ENCODE peak calls at places on chromosome 15, in eight cellular contexts. N, U, E, V, Q, S, H and Z are unnamed samples.

GRCh38 chr15:74616020-74616939 is 644 bp downstream of the CLK3 start:
- DNase-seq in E (peak), S (peak), N (no peak), H (peak), U (peak), V (peak), Q (peak), Z (peak)

GRCh38 chr15:74259324-74259712 is 23.2 kb downstream of the CCDC33 start:
- DNase-seq in E (no peak), Q (no peak), U (no peak), V (no peak), H (no peak), S (no peak), N (no peak), Z (no peak)

GRCh38 chr15:29857196-29857595 is 34.9 kb upstream of the TJP1 start:
- DNase-seq in H (no peak), S (no peak), U (no peak), V (no peak), N (no peak), Q (no peak), E (no peak), Z (no peak)

GRCh38 chr15:80452166-80452565 is 48.0 kb downstream of the ARNT2 start:
- DNase-seq in Q (no peak), N (no peak), U (no peak), E (no peak), H (no peak), V (no peak), S (no peak), Z (no peak)

GRCh38 chr15:75130597-75131268 is 70.9 kb upstream of the C15orf39 start:
- DNase-seq in E (no peak), H (no peak), S (no peak), V (no peak), U (peak), Q (peak), N (no peak), Z (peak)

GRCh38 chr15:63465104-63465503 is 39.3 kb upstream of the USP3 start:
- DNase-seq in H (no peak), N (no peak), S (no peak), V (no peak), Q (no peak), E (no peak), U (no peak), Z (no peak)

GRCh38 chr15:74525946-74526345 is 15.1 kb upstream of the ARID3B start:
- DNase-seq in Q (no peak), E (no peak), V (no peak), S (no peak), U (no peak), N (no peak), H (no peak), Z (no peak)

GRCh38 chr15:70314018-70314354 is 216.3 kb upstream of the TLE3 start:
- DNase-seq in N (no peak), V (no peak), S (no peak), U (no peak), E (no peak), Q (no peak), H (no peak), Z (no peak)

GRCh38 chr15:55343168-55343567 is 24.1 kb downstream of the PIGB start:
- DNase-seq in S (no peak), Q (no peak), U (no peak), H (no peak), V (no peak), E (no peak), N (no peak), Z (no peak)

GRCh38 chr15:63407612-63408011 is 26.0 kb upstream of the CA12 start:
- DNase-seq in N (no peak), U (no peak), E (no peak), H (no peak), Q (no peak), V (no peak), S (no peak), Z (no peak)

GRCh38 chr15:81897011-81897677 is 148.7 kb downstream of the MEX3B start:
- DNase-seq in S (no peak), N (no peak), E (no peak), V (no peak), H (no peak), U (no peak), Q (no peak), Z (no peak)

GRCh38 chr15:59473226-59473625 is 35.2 kb downstream of the FAM81A start:
- DNase-seq in S (no peak), H (no peak), Q (no peak), V (no peak), E (no peak), U (no peak), N (no peak), Z (no peak)

GRCh38 chr15:90463381-90463780 is 66.3 kb upstream of the CRTC3 start:
- DNase-seq in E (no peak), V (no peak), U (no peak), N (no peak), Q (peak), H (no peak), S (no peak), Z (peak)

GRCh38 chr15:23372284-23372683 is 17.7 kb downstream of the GOLGA8S start:
- DNase-seq in H (no peak), E (no peak), S (no peak), Q (no peak), V (no peak), U (no peak), N (no peak), Z (no peak)

GRCh38 chr15:34365836-34366235 is 1.2 kb downstream of the LPCAT4 start:
- DNase-seq in U (no peak), V (no peak), S (no peak), N (no peak), Q (peak), H (no peak), E (no peak), Z (no peak)

GRCh38 chr15:74265046-74265639 is 29.0 kb downstream of the CCDC33 start:
- DNase-seq in V (peak), Q (peak), S (peak), N (peak), H (no peak), E (peak), U (no peak), Z (no peak)

GRCh38 chr15:81962438-81962837 is 83.4 kb downstream of the MEX3B start:
- DNase-seq in Q (no peak), S (no peak), U (no peak), H (no peak), N (no peak), V (no peak), E (no peak), Z (no peak)

GRCh38 chr15:60840703-60841411 is 361.9 kb upstream of the ICE2 start:
- DNase-seq in H (no peak), N (no peak), S (no peak), Q (no peak), U (no peak), E (no peak), V (no peak), Z (no peak)

GRCh38 chr15:61393949-61394348 is 164.8 kb upstream of the RORA start:
- DNase-seq in N (no peak), H (no peak), S (no peak), Q (peak), V (no peak), U (no peak), E (no peak), Z (peak)

GRCh38 chr15:29262738-29263137 is 6.9 kb downstream of the NSMCE3 start:
- DNase-seq in S (no peak), Q (no peak), E (no peak), V (no peak), N (no peak), U (no peak), H (no peak), Z (no peak)

GRCh38 chr15:32651229-32651837 is 9.8 kb downstream of the SCG5 start:
- DNase-seq in V (peak), N (peak), E (peak), Q (peak), S (peak), U (no peak), H (no peak), Z (peak)

GRCh38 chr15:95840004-95840403 is 490.5 kb upstream of the NR2F2 start:
- DNase-seq in N (no peak), U (no peak), S (no peak), Q (no peak), V (no peak), H (no peak), E (peak), Z (no peak)

GRCh38 chr15:66387176-66388056 is 704 bp downstream of the MAP2K1 start:
- DNase-seq in N (peak), H (peak), S (peak), Q (peak), E (peak), V (peak), U (peak), Z (peak)

GRCh38 chr15:89648106-89649012 is 6.9 kb downstream of the KIF7 start:
- DNase-seq in U (no peak), Q (no peak), V (no peak), E (no peak), S (no peak), H (no peak), N (no peak), Z (no peak)

GRCh38 chr15:64222573-64223361 is 59.9 kb upstream of the PPIB start:
- DNase-seq in V (no peak), H (no peak), Q (no peak), N (no peak), E (no peak), U (no peak), S (no peak), Z (no peak)

GRCh38 chr15:38460543-38460942 is 6.6 kb downstream of the FAM98B start:
- DNase-seq in S (no peak), V (no peak), Q (no peak), U (no peak), H (no peak), N (no peak), E (no peak), Z (no peak)
- TF ChIP-seq CTCF in S (no peak), V (no peak), Q (no peak), U (no peak), H (no peak), N (no peak), E (no peak), Z (no peak)

DNA sequence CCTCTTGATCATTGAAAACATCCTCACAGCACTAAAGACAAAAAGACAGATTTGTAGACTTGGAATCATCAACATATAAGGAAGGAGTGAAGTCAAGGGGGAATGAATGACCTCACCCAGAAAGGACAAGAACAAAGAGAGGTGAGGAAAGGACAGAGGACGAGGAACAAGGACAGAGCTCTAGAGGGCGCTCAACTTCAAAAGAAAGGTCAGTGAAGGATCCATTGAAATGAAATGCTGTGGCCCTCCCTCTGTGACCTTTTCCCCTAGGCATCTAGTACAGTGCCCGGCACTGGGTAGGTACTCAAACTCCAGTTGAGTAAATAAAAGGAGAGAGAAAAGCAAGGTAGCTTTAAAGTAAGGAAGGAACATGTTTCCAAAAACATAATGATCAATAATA is 2.6 kb downstream of the ATP8B4 start:
- DNase-seq in E (no peak), U (no peak), V (peak), Q (peak), S (peak), N (no peak), H (no peak), Z (no peak)
- TF ChIP-seq CTCF in E (no peak), U (peak), V (peak), Q (peak), S (peak), N (peak), H (no peak), Z (peak)

DNA sequence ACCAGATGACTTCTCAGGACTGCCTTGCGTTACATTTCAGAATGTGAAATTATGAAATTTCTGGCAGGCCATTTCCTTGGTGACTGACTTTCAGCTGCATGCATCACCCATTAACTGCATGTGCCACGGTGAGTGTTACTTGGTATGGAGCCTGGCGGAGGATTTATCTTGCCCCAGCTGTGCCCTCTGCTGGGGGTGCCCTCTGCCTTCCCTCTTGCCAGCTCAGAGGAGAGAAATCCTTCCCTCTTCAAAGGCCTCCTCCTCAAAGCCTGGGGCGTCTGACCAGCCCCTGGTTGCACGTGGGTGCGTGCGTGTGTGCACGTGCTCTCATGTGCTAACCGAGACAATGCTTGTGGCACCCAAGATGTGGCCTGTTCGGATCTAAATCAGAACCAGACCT is 57.8 kb upstream of the CTSH start:
- DNase-seq in N (no peak), E (no peak), S (no peak), V (no peak), H (no peak), Q (no peak), U (no peak), Z (no peak)
- TF ChIP-seq CTCF in N (no peak), E (no peak), S (no peak), V (no peak), H (no peak), Q (no peak), U (no peak), Z (peak)

DNA sequence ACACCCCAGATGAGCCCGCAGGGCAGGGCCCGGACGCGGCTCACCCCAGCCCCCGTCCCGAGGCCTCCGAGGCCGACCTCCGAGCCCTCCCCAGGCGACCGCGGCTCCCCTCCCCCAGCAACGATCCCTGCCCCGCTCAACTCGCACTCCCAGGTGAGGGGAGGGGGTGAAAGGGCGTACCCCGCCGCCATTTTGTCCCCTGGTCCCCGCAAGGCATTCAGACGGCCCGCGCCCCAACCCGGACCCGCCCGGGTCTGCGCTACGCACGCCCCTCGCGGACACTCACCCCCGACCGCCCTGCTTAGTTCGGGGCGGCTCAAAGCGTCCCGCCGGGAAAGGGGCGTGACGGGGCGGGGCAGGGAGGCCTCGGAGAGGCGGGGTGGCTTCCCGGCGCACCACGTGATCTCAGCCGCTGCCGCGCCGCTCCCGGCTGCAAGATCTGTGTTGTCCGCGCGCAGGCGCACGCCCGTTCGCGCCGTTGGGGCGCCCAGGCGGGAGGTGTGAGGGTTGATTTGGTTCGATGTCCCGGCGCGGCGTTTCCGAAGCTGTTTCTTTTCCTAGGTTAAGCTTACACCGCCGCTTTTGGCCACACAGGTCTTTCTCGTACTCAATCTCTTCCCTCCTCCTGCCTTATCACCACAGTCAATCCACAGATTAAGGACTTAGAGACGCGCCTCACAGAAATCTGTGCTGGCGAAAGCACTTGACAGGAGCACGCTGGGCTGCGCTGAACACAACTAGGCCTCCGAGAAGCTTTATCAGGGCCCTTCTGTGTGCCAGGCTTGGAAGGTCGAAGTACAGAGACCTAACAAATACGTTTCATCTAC is at the start of gene SCAPER:
- DNase-seq in N (peak), S (peak), V (peak), H (peak), U (peak), Q (peak), E (peak), Z (peak)
- TF ChIP-seq CTCF in N (no peak), S (peak), V (no peak), H (no peak), U (no peak), Q (no peak), E (no peak), Z (no peak)